ENCODE peak calls at places on chromosome 10, in eight cellular contexts. I is lower lobe of right lung; J is IMR-90; U is breast epithelium; O is CD8-positive, alpha-beta T cell; Z is prostate gland; H is right atrium auricular region; Q is astrocyte. L is an unnamed sample.

GRCh38 chr10:101763141-101763540 is 12.8 kb downstream of the FGF8 start:
- DNase-seq in I (no peak), J (no peak), U (no peak), O (no peak), Z (no peak), H (no peak), Q (no peak), L (no peak)

GRCh38 chr10:118373786-118374185 is 31.7 kb upstream of the FAM204A start:
- DNase-seq in I (no peak), J (peak; percentile 69), U (no peak), O (no peak), Z (no peak), H (no peak), Q (peak; percentile 87), L (peak; percentile 90)

GRCh38 chr10:89206402-89207180 is 526 bp downstream of the CH25H start:
- DNase-seq in I (peak; percentile 49), J (peak; percentile 24), U (peak; percentile 51), O (no peak), Z (peak; percentile 13), H (peak; percentile 59), Q (no peak), L (no peak)

GRCh38 chr10:29957887-29958330 is 101.5 kb downstream of the JCAD start:
- DNase-seq in I (peak; percentile 50), J (no peak), U (peak; percentile 56), O (no peak), Z (peak; percentile 26), H (no peak), Q (peak; percentile 81), L (no peak)

GRCh38 chr10:878333-878753 is 53.2 kb downstream of the LARP4B start:
- DNase-seq in I (no peak), J (peak; percentile 52), U (no peak), O (no peak), Z (peak; percentile 53), H (no peak), Q (no peak), L (no peak)

GRCh38 chr10:103668351-103669242 is 175.1 kb downstream of the NEURL1 start:
- DNase-seq in I (peak; percentile 74), J (peak; percentile 55), U (no peak), O (no peak), Z (no peak), H (peak; percentile 88), Q (no peak), L (peak; percentile 24)

GRCh38 chr10:26064106-26064505 is 130.1 kb downstream of the MYO3A start:
- DNase-seq in I (no peak), J (no peak), U (no peak), O (no peak), Z (no peak), H (no peak), Q (peak; percentile 20), L (no peak)

GRCh38 chr10:24642921-24643678 is 80.6 kb downstream of the ARHGAP21 start:
- DNase-seq in I (no peak), J (peak; percentile 88), U (no peak), O (no peak), Z (peak; percentile 35), H (no peak), Q (peak; percentile 78), L (no peak)

GRCh38 chr10:121683803-121684202 is 85.6 kb upstream of the FGFR2 start:
- DNase-seq in I (no peak), J (no peak), U (no peak), O (no peak), Z (no peak), H (no peak), Q (no peak), L (no peak)

GRCh38 chr10:29241925-29242324 is 46.9 kb upstream of the LYZL1 start:
- DNase-seq in I (no peak), J (no peak), U (no peak), O (no peak), Z (no peak), H (no peak), Q (no peak), L (no peak)

GRCh38 chr10:73857446-73857845 is 16.9 kb downstream of the CAMK2G start:
- DNase-seq in I (no peak), J (no peak), U (no peak), O (no peak), Z (no peak), H (no peak), Q (peak; percentile 73), L (peak; percentile 58)

DNA sequence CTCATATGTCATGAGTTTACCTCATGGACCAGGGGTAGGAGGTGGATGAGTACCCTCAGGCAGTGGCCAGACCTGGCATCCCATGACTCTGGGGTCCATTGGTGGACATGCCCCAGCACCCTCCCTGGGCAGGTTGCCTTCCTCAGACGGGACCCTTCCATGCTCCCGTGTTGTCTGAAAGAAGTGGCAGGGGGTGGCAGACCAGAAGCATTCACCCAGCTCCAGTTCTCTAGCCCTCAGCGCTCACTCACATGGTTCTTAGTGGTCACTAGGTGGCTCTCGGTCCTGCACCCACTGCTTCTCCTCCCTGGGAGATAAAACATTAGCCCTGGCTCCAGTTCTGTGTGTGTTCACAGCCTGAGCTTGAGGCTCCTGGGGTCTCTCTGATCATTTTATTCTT is 6.0 kb downstream of the RBP3 start:
- DNase-seq in I (no peak), J (peak; percentile 5), U (no peak), O (no peak), Z (no peak), H (no peak), Q (no peak), L (no peak)
- TF ChIP-seq CTCF in I (no peak), J (peak; percentile 30), U (no peak), O (no peak), Z (no peak), H (no peak), Q (no peak), L (peak; percentile 38)

DNA sequence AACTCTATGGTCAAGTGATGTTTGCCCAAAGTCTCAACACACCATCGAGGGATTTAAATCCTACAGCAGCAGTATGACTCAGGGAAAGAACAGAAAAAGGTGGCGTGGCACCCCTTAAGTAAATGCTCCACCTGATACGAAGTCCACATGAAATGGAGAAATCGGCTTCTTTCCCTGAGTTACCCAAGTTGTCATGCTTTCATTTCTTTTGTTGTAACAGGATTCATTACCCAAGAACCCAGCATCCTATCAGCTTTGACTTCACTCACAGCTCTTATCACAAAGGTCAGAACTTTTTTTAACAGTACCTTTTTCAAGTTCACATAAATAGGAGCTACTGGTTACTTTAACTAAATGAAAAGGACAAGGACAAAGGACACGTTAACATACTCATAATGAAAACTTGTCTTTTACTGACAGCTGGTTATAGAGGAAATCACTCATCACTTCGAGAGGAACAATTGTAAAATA is 219.8 kb upstream of the FRMD4A start:
- DNase-seq in I (no peak), J (no peak), U (no peak), O (no peak), Z (no peak), H (no peak), Q (no peak), L (no peak)
- H3K36me3 ChIP-seq in I (no peaks in the 10 kb centered on the region), J (peaks cover 13% of the 10 kb centered on the region), U (no peaks in the 10 kb centered on the region), O (peaks cover 17% of the 10 kb centered on the region), Z (no peaks in the 10 kb centered on the region), H (no peaks in the 10 kb centered on the region), Q (no peaks in the 10 kb centered on the region), L (no peaks in the 10 kb centered on the region)

GRCh38 chr10:128373831-128374230 is 247.6 kb upstream of the MKI67 start:
- DNase-seq in I (no peak), J (no peak), U (no peak), O (no peak), Z (no peak), H (no peak), Q (no peak), L (no peak)
- H3K4me3 ChIP-seq in I (no peak overlapping the region), J (no peak overlapping the region), U (no peak overlapping the region), O (no peak overlapping the region), Z (no peak overlapping the region), H (no peak overlapping the region), Q (no peak overlapping the region), L (no peak overlapping the region)

DNA sequence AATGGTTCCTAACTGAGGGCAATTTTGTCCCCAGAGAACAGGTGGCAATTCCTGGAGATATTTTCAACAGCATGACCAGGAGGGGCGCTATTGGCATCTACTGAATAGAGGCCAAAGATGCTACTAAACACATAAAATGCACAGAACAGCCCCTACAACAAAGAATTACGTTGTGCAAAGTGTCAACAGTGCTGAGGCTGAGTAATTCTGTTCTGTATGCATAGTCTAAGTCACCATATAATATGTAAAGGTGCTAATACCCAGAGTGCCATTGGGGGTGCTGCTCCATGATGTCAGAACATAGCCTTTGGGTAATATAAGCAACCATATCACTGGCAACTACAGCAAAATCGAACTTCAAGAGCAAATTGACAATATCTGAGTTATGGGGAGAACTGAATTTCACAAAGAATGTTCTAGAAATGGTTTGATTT is 213.3 kb upstream of the PHYHIPL start:
- DNase-seq in I (no peak), J (no peak), U (no peak), O (no peak), Z (no peak), H (no peak), Q (no peak), L (no peak)
- TF ChIP-seq CTCF in I (no peak), J (peak; percentile 10), U (no peak), O (no peak), Z (no peak), H (no peak), Q (no peak), L (peak; percentile 25)

GRCh38 chr10:114623155-114623554 is 34.9 kb downstream of the ABLIM1 start:
- DNase-seq in I (no peak), J (no peak), U (no peak), O (no peak), Z (no peak), H (no peak), Q (no peak), L (no peak)
- H3K36me3 ChIP-seq in I (no peaks in the 10 kb centered on the region), J (no peaks in the 10 kb centered on the region), U (no peaks in the 10 kb centered on the region), O (no peaks in the 10 kb centered on the region), Z (no peaks in the 10 kb centered on the region), H (peaks cover 8% of the 10 kb centered on the region), Q (no peaks in the 10 kb centered on the region), L (no peaks in the 10 kb centered on the region)

L was measured in BJ.